ENCODE peak calls at places on chromosomes 12 and 14, in six cellular contexts. D is pancreas, T is IMR-90, O is HCT116, F is neural progenitor cell, E is astrocyte of the spinal cord. Y is an unnamed sample.

GRCh38 chr14:74263181-74263580 is 23.9 kb downstream of the VSX2 start:
- DNase-seq in D (no peak), T (no peak), O (no peak), F (no peak), E (no peak), Y (no peak)

GRCh38 chr14:96349286-96350075 is 13.7 kb downstream of the ATG2B start:
- DNase-seq in D (no peak), T (no peak), O (no peak), F (no peak), E (no peak), Y (no peak)

GRCh38 chr14:68653754-68654153 is 139.1 kb downstream of the ZFP36L1 start:
- DNase-seq in D (peak; percentile 14), T (no peak), O (no peak), F (no peak), E (no peak), Y (no peak)

GRCh38 chr14:53450871-53451270 is 297.7 kb upstream of the DDHD1 start:
- DNase-seq in D (no peak), T (no peak), O (no peak), F (no peak), E (peak; percentile 19), Y (peak; percentile 25)

GRCh38 chr14:73870525-73871235 is 16.0 kb upstream of the ZNF410 start:
- DNase-seq in D (no peak), T (no peak), O (no peak), F (no peak), E (no peak), Y (no peak)

GRCh38 chr14:77782202-77782601 is 17.7 kb upstream of the ADCK1 start:
- DNase-seq in D (no peak), T (peak; percentile 39), O (no peak), F (no peak), E (no peak), Y (peak; percentile 33)

GRCh38 chr12:88471641-88472040 is 108.6 kb downstream of the KITLG start:
- DNase-seq in D (no peak), T (peak; percentile 77), O (peak; percentile 45), F (peak; percentile 77), E (peak; percentile 82), Y (peak; percentile 21)

GRCh38 chr14:101464310-101464983 is 96.8 kb upstream of the DIO3 start:
- DNase-seq in D (peak; percentile 49), T (no peak), O (no peak), F (no peak), E (no peak), Y (no peak)

GRCh38 chr14:73125746-73126145 is 10.6 kb upstream of the PSEN1 start:
- DNase-seq in D (no peak), T (no peak), O (no peak), F (no peak), E (no peak), Y (no peak)

GRCh38 chr14:31336646-31337045 is 83.7 kb downstream of the HEATR5A start:
- DNase-seq in D (no peak), T (peak; percentile 71), O (no peak), F (peak; percentile 29), E (no peak), Y (peak; percentile 86)

GRCh38 chr12:54173906-54174471 is 14.8 kb downstream of the SMUG1 start:
- DNase-seq in D (no peak), T (no peak), O (no peak), F (no peak), E (no peak), Y (no peak)

GRCh38 chr12:78584695-78585094 is 279.9 kb upstream of the SYT1 start:
- DNase-seq in D (no peak), T (peak; percentile 6), O (peak; percentile 31), F (peak; percentile 77), E (peak; percentile 11), Y (peak; percentile 35)

GRCh38 chr12:116280590-116281290 is 3.2 kb upstream of the MED13L start:
- DNase-seq in D (no peak), T (no peak), O (no peak), F (no peak), E (no peak), Y (no peak)

GRCh38 chr12:94748726-94749421 is 98.5 kb upstream of the TMCC3 start:
- DNase-seq in D (no peak), T (no peak), O (no peak), F (no peak), E (no peak), Y (no peak)

GRCh38 chr12:52029686-52030085 is 21.6 kb upstream of the NR4A1 start:
- DNase-seq in D (no peak), T (peak; percentile 52), O (no peak), F (peak; percentile 95), E (peak; percentile 81), Y (peak; percentile 92)

GRCh38 chr12:28870839-28871440 is 278.1 kb upstream of the FAR2 start:
- DNase-seq in D (no peak), T (peak; percentile 20), O (no peak), F (no peak), E (peak; percentile 20), Y (no peak)

GRCh38 chr12:52147367-52147972 is 44.3 kb downstream of the KRT80 start:
- DNase-seq in D (no peak), T (peak; percentile 99), O (peak; percentile 99), F (no peak), E (peak; percentile 99), Y (peak; percentile 95)

GRCh38 chr14:99393059-99393655 is 87.5 kb downstream of the SETD3 start:
- DNase-seq in D (peak; percentile 72), T (peak; percentile 31), O (peak; percentile 15), F (peak; percentile 70), E (no peak), Y (peak; percentile 62)

GRCh38 chr12:49345840-49346658 is 639 bp upstream of the DNAJC22 start:
- DNase-seq in D (no peak), T (no peak), O (no peak), F (no peak), E (no peak), Y (no peak)

GRCh38 chr14:67512463-67513134 is 20.5 kb upstream of the PLEKHH1 start:
- DNase-seq in D (no peak), T (no peak), O (no peak), F (no peak), E (no peak), Y (no peak)

GRCh38 chr12:80193900-80194299 is 94.6 kb downstream of the OTOGL start:
- DNase-seq in D (no peak), T (no peak), O (no peak), F (no peak), E (no peak), Y (no peak)

GRCh38 chr14:67137744-67138371 is 51.4 kb upstream of the GARIN2 start:
- DNase-seq in D (no peak), T (peak; percentile 22), O (no peak), F (no peak), E (peak; percentile 28), Y (peak; percentile 57)

GRCh38 chr12:69475237-69475984 is 5.2 kb downstream of the FRS2 start:
- DNase-seq in D (no peak), T (peak; percentile 62), O (no peak), F (peak; percentile 88), E (peak; percentile 38), Y (peak; percentile 59)

GRCh38 chr12:5473076-5473475 is 41.2 kb downstream of the NTF3 start:
- DNase-seq in D (no peak), T (peak; percentile 61), O (no peak), F (no peak), E (no peak), Y (peak; percentile 4)

GRCh38 chr12:19273482-19274330 is 144.2 kb downstream of the PLEKHA5 start:
- DNase-seq in D (peak; percentile 69), T (peak; percentile 97), O (peak; percentile 82), F (no peak), E (peak; percentile 97), Y (peak; percentile 98)

GRCh38 chr12:57341275-57341990 is 89.4 kb downstream of the R3HDM2 start:
- DNase-seq in D (no peak), T (peak; percentile 48), O (no peak), F (no peak), E (no peak), Y (peak; percentile 77)

GRCh38 chr12:50101663-50102062 is 2.1 kb upstream of the GPD1 start:
- DNase-seq in D (no peak), T (peak; percentile 68), O (peak; percentile 27), F (peak; percentile 72), E (peak; percentile 56), Y (peak; percentile 78)

GRCh38 chr14:60051690-60052324 is 39.9 kb upstream of the PCNX4 start:
- DNase-seq in D (no peak), T (peak; percentile 0), O (no peak), F (no peak), E (peak; percentile 35), Y (peak; percentile 2)

GRCh38 chr14:24277606-24278321 is 6.4 kb upstream of the RABGGTA start:
- DNase-seq in D (no peak), T (no peak), O (no peak), F (no peak), E (no peak), Y (no peak)

GRCh38 chr14:75280448-75280830 is 1.8 kb downstream of the FOS start:
- DNase-seq in D (no peak), T (peak; percentile 29), O (no peak), F (no peak), E (no peak), Y (peak; percentile 45)
- H3K4me3 ChIP-seq in D (peak overlapping the region; percentile 49), T (peak overlapping the region; percentile 83), O (no peak overlapping the region), F (peak overlapping the region; percentile 64), E (peak overlapping the region; percentile 68), Y (peak overlapping the region; percentile 98)

DNA sequence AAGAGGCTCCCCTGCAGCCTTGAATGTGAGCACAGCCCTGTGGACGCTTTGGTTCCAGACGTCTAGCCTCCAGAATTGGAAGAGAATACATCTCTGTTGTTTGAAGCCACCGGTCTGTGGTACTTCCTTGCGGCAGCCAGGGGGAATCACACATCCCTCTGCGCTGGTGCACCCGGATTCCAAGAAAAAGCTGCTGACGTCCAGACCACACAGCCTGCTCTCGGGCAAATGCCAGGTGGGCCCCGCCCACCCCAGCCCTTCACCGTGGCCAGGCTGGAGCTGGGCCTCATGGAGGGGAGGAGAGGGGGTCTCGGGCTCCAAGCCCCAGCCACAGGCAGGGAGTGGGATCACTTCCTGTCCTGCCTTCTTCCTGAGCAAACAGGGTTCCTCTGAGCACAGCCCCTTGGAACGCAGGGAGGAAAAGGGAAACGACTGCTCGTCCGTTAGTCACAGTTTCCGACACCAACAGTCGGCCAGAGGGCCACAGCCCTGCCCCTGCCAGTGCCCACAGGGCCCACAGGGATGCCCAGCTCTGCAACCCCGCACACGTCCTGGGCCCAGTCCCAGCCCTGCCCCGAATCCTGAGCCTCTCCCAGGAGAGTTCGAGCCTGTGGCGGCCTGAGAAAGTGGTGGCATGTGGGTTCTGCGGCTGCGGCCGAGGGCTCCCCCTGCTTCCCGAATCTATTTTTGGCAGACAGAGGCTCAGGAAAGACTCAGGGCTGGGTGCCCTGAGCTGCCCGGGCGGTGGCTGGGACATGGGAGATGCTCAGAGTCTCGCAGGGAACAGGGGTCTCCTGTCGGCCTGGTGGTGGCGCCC is 85.3 kb downstream of the RFLNA start:
- DNase-seq in D (no peak), T (peak; percentile 89), O (no peak), F (peak; percentile 48), E (peak; percentile 93), Y (peak; percentile 89)
- TF ChIP-seq CTCF in D (no peak), T (peak; percentile 62), O (no peak), F (peak; percentile 28), E (peak; percentile 73), Y (peak; percentile 76)

DNA sequence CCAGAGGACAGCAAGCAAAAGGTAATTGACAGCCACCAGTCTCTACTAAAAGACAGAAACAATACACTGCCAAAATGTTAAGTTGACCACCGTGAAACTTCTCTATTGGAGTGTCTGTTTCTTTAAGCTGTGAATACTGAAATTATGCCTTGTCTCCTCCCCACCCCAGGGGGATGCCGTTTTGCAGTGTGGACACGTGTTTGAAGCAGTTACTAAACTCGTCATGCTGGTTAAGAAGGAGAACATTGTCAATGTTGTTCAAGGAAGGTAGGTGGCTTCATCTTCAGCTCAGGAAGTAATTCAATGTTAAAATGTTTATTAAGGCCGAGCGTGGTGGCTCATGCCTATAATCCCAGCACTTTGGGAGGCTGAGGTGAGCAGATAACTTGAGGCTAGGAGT is 32.8 kb downstream of the KCTD10 start:
- DNase-seq in D (no peak), T (no peak), O (no peak), F (no peak), E (no peak), Y (peak; percentile 31)
- H3K4me3 ChIP-seq in D (no peak overlapping the region), T (no peak overlapping the region), O (no peak overlapping the region), F (no peak overlapping the region), E (no peak overlapping the region), Y (no peak overlapping the region)

GRCh38 chr14:62168564-62169155 is 406.4 kb downstream of the SNAPC1 start:
- DNase-seq in D (no peak), T (no peak), O (no peak), F (no peak), E (no peak), Y (no peak)
- TF ChIP-seq CTCF in D (no peak), T (peak; percentile 26), O (peak; percentile 17), F (peak; percentile 44), E (no peak), Y (peak; percentile 27)

Y was measured in choroid plexus epithelial cell.